ENCODE peak calls at places on chromosome 18, in ten cellular contexts. F is heart left ventricle, S is BE2C, W is right lobe of liver, N is suprapubic skin, V is kidney epithelial cell, K is esophagus squamous epithelium, I is fibroblast of lung, U is OCI-LY7, D is HepG2. Z is an unnamed sample.

GRCh38 chr18:9731380-9731779 is 23.3 kb downstream of the RAB31 start:
- DNase-seq in U (no peak), S (no peak), W (no peak), I (peak; percentile 93), K (no peak), V (peak; percentile 92), D (no peak), F (no peak), N (peak; percentile 59), Z (no peak)

GRCh38 chr18:24470022-24470618 is 9.7 kb downstream of the HRH4 start:
- DNase-seq in U (no peak), N (no peak), K (no peak), W (peak; percentile 51), S (no peak), F (no peak), V (no peak), I (no peak), D (peak; percentile 7), Z (no peak)

GRCh38 chr18:22871809-22872525 is 61.2 kb upstream of the RBBP8 start:
- DNase-seq in D (no peak), W (no peak), K (no peak), U (no peak), F (no peak), I (peak; percentile 83), V (peak; percentile 51), S (peak; percentile 51), N (no peak), Z (no peak)

GRCh38 chr18:3059272-3059671 is 46.3 kb upstream of the LPIN2 start:
- DNase-seq in W (no peak), K (no peak), U (no peak), S (no peak), F (no peak), V (no peak), D (no peak), I (no peak), N (no peak), Z (no peak)

GRCh38 chr18:64474279-64474678 is 325.4 kb upstream of the LINC00305 start:
- DNase-seq in S (no peak), D (no peak), N (no peak), W (no peak), I (no peak), U (no peak), K (no peak), F (no peak), V (no peak), Z (no peak)

GRCh38 chr18:36354989-36355388 is 57.5 kb downstream of the FHOD3 start:
- DNase-seq in I (peak; percentile 78), D (no peak), W (no peak), V (no peak), S (no peak), N (no peak), K (no peak), F (no peak), U (no peak), Z (no peak)

GRCh38 chr18:23703987-23704384 is 14.7 kb downstream of the LAMA3 start:
- DNase-seq in D (no peak), S (no peak), I (peak; percentile 27), N (no peak), K (no peak), W (no peak), U (no peak), V (no peak), F (no peak), Z (no peak)

GRCh38 chr18:31098878-31099277 is 3.3 kb downstream of the DSC2 start:
- DNase-seq in U (no peak), I (no peak), N (no peak), K (no peak), F (no peak), S (no peak), D (peak; percentile 28), V (no peak), W (no peak), Z (no peak)

GRCh38 chr18:49020129-49020528 is 69.4 kb upstream of the SMAD7 start:
- DNase-seq in N (no peak), S (no peak), W (no peak), V (no peak), U (no peak), D (no peak), I (no peak), F (no peak), K (no peak), Z (no peak)

GRCh38 chr18:59881728-59882685 is 17.8 kb upstream of the PMAIP1 start:
- DNase-seq in U (no peak), F (no peak), W (no peak), D (peak; percentile 64), I (peak; percentile 82), N (no peak), V (no peak), S (no peak), K (no peak), Z (no peak)

GRCh38 chr18:59884331-59884730 is 15.5 kb upstream of the PMAIP1 start:
- DNase-seq in K (no peak), U (no peak), I (no peak), S (no peak), V (no peak), N (no peak), W (no peak), F (no peak), D (no peak), Z (no peak)

DNA sequence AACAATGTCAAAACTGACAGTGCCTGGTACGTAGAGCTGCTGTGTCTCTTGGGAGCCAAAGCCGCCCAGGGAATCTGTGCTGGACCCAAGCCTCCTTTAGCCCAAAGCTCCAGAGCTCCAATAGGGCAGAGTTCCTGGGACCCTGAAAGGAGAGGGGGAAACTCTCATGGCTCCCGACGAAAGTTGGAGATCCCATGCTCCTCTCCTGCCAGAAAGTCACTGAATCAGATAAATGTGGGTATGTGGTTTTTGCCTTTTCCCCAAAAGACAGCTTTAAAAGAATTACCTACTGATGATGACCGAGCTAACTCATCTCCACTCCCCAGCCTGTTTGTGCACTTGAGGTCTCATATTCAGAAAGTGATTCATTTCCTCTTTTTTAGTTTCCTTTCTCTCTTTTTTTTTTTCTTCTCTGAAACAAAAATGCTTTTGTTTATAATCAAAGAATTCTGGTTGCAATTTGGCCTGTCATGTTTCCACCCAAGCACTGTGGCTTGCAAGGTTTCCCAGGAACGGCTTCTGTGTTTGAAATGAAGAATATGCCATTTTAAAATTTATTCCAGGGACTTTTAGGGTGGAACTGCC is 14.1 kb upstream of the PMAIP1 start:
- DNase-seq in U (peak; percentile 62), V (no peak), K (no peak), S (no peak), F (no peak), D (no peak), N (no peak), I (peak; percentile 94), W (no peak), Z (peak; percentile 62)
- TF ChIP-seq CTCF in U (no peak), V (no peak), K (no peak), S (no peak), F (no peak), D (no peak), N (no peak), I (no peak), W (no peak), Z (no peak)

DNA sequence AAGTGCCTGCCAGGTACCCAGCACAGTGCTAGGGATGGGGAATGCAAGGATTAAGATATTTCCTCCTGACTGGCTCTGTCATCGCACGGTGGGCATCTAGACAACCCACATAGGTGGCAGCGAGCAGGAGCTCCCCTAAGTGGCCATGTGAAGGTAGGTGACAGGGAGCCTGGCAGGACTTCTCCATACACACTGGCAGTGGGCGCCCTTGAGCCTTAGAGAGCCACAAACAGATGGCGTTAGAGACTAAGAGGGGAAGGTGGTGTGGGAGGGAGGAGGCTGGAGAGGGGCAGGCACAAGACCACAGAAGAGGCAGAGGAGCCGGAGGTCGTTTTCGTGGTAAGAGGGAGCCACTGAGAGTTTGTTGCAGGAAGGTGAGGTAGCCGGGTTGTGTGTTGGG is 15.2 kb downstream of the PRELID3A start:
- DNase-seq in W (no peak), D (peak; percentile 35), V (no peak), I (no peak), N (no peak), K (no peak), U (peak; percentile 67), F (no peak), S (peak; percentile 31), Z (no peak)
- H3K36me3 ChIP-seq in W (no peaks in the 10 kb centered on the region), D (no peaks in the 10 kb centered on the region), V (no peaks in the 10 kb centered on the region), I (peaks cover 2% of the 10 kb centered on the region), N (peaks cover 15% of the 10 kb centered on the region), K (peaks cover 12% of the 10 kb centered on the region), U (peaks cover 18% of the 10 kb centered on the region), F (peaks cover 8% of the 10 kb centered on the region), S (no peaks in the 10 kb centered on the region), Z (no peaks in the 10 kb centered on the region)

DNA sequence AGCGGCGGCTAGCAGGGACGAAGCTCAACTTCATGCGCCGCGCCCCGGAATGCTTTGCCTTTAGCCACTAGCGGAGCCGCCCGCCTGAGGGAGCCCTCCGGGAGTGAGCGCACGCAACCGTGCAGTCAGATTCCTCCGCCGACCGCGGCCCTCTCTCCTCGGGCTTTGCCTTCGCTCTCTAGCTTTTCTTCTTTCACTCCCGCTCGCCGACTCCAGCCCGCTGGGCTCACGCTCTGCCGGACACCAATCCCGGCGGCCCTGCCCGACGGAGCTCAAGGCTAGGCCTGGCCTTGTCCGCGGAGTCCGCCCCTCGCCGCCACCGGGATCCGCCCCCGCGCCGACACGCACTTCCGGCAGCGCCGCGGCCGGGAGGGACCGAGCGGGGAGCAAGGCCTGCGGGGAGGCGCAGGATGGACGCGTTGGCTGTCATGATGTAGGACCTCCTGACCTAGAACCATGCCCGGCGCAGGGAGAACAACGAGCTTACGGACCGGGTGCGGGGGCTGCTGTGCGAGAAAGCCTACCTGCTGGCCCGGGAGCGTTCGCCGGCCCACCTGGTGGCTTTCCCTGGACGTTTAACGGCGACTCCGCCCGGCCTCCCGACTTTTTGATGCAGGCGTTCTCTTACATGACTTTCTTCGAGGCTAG is 40.8 kb upstream of the AKAIN1 start:
- DNase-seq in I (peak; percentile 93), N (peak; percentile 90), S (peak; percentile 78), D (peak; percentile 82), V (peak; percentile 51), K (peak; percentile 48), U (peak; percentile 89), W (peak; percentile 90), F (peak; percentile 92), Z (peak; percentile 96)
- TF ChIP-seq CTCF in I (peak; percentile 39), N (no peak), S (no peak), D (peak; percentile 13), V (peak; percentile 11), K (no peak), U (peak; percentile 40), W (peak; percentile 35), F (peak; percentile 25), Z (no peak)

DNA sequence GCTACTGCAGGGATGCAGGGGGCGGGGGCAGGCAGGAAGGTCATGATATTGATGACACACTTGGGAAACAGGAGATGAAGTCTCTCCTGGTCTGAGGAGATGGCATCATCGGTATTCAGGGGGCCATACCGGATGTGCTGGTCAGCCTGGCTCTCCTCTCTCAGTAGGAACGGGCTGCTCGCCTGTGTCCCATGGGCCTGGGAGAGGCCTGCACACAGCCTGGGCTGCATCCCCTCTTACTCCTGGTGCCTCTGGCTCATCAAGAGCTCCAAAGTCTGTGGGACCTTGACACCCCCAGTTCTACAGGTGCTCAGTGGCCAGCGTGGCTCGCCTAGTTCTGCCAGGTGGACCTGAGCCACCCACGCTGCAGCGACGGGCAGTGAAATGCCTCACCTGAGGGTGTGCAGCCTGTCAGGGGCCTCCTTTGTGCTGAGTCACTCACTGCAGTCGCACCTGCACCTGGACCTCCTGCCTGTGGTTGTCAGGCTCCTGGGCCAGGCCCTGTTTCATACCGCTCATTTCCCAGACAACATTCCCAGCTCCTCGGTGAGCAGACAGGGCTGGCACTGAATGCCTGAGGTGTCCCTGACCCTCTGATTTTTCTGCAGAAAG is 18.6 kb upstream of the CNDP1 start:
- DNase-seq in F (no peak), N (no peak), K (no peak), I (no peak), V (no peak), S (no peak), W (no peak), U (no peak), D (no peak), Z (no peak)
- H3K36me3 ChIP-seq in F (peaks cover 94% of the 10 kb centered on the region), N (peaks cover 97% of the 10 kb centered on the region), K (peaks cover 99% of the 10 kb centered on the region), I (peaks cover 33% of the 10 kb centered on the region), V (peaks cover 11% of the 10 kb centered on the region), S (no peaks in the 10 kb centered on the region), W (peaks cover 70% of the 10 kb centered on the region), U (peaks cover 37% of the 10 kb centered on the region), D (peaks cover 34% of the 10 kb centered on the region), Z (peaks cover 67% of the 10 kb centered on the region)